ENCODE peak calls at places on chromosomes 2 and 18, in four cellular contexts. One of them, this sample, is unnamed.

GRCh38 chr2:218027426-218028188 is 24.8 kb upstream of the TNS1 start:
- DNase-seq in adrenal gland: no peak
- DNase-seq in prostate gland: no peak
- DNase-seq in A549: no peak
- DNase-seq in this sample: peak

GRCh38 chr2:199119796-199120195 is 337.9 kb downstream of the SATB2 start:
- DNase-seq in adrenal gland: no peak
- DNase-seq in prostate gland: no peak
- DNase-seq in A549: no peak
- DNase-seq in this sample: no peak

GRCh38 chr2:164954954-164955701 is at the start of gene SLC38A11:
- DNase-seq in adrenal gland: peak
- DNase-seq in prostate gland: peak
- DNase-seq in A549: no peak
- DNase-seq in this sample: peak

GRCh38 chr2:59463401-59463800 is 1090.1 kb downstream of the BCL11A start:
- DNase-seq in adrenal gland: no peak
- DNase-seq in prostate gland: no peak
- DNase-seq in A549: no peak
- DNase-seq in this sample: no peak

GRCh38 chr2:15383695-15384350 is 177.3 kb downstream of the NBAS start:
- DNase-seq in adrenal gland: no peak
- DNase-seq in prostate gland: no peak
- DNase-seq in A549: no peak
- DNase-seq in this sample: no peak

GRCh38 chr2:98717625-98718024 is 13.3 kb downstream of the MGAT4A start:
- DNase-seq in adrenal gland: no peak
- DNase-seq in prostate gland: no peak
- DNase-seq in A549: no peak
- DNase-seq in this sample: no peak

GRCh38 chr2:149330127-149331022 is at the start of gene LYPD6:
- DNase-seq in adrenal gland: peak
- DNase-seq in prostate gland: peak
- DNase-seq in A549: peak
- DNase-seq in this sample: no peak

GRCh38 chr2:190896477-190896876 is 15.9 kb downstream of the GLS start:
- DNase-seq in adrenal gland: no peak
- DNase-seq in prostate gland: no peak
- DNase-seq in A549: no peak
- DNase-seq in this sample: no peak

GRCh38 chr2:133605031-133605773 is 36.9 kb upstream of the NCKAP5 start:
- DNase-seq in adrenal gland: no peak
- DNase-seq in prostate gland: no peak
- DNase-seq in A549: no peak
- DNase-seq in this sample: no peak

GRCh38 chr2:88099798-88100488 is 27.9 kb downstream of the FABP1 start:
- DNase-seq in adrenal gland: no peak
- DNase-seq in prostate gland: no peak
- DNase-seq in A549: peak
- DNase-seq in this sample: no peak

GRCh38 chr18:77148289-77148688 is 15.7 kb upstream of the MBP start:
- DNase-seq in adrenal gland: no peak
- DNase-seq in prostate gland: no peak
- DNase-seq in A549: no peak
- DNase-seq in this sample: no peak

GRCh38 chr2:205683179-205683978 is 1.1 kb downstream of the NRP2 start:
- DNase-seq in adrenal gland: no peak
- DNase-seq in prostate gland: no peak
- DNase-seq in A549: no peak
- DNase-seq in this sample: no peak

GRCh38 chr2:133439281-133439920 is 128.9 kb downstream of the NCKAP5 start:
- DNase-seq in adrenal gland: no peak
- DNase-seq in prostate gland: no peak
- DNase-seq in A549: no peak
- DNase-seq in this sample: no peak

GRCh38 chr2:96241901-96242611 is 23.7 kb downstream of the TMEM127 start:
- DNase-seq in adrenal gland: peak
- DNase-seq in prostate gland: no peak
- DNase-seq in A549: no peak
- DNase-seq in this sample: peak

GRCh38 chr2:119004602-119005001 is 62.6 kb downstream of the MARCO start:
- DNase-seq in adrenal gland: no peak
- DNase-seq in prostate gland: no peak
- DNase-seq in A549: no peak
- DNase-seq in this sample: peak

GRCh38 chr2:101089419-101089818 is 61.8 kb downstream of the TBC1D8 start:
- DNase-seq in adrenal gland: no peak
- DNase-seq in prostate gland: no peak
- DNase-seq in A549: no peak
- DNase-seq in this sample: no peak

GRCh38 chr18:54060343-54061005 is 164.0 kb downstream of the MBD2 start:
- DNase-seq in adrenal gland: no peak
- DNase-seq in prostate gland: no peak
- DNase-seq in A549: no peak
- DNase-seq in this sample: no peak

GRCh38 chr18:32442575-32442974 is 28.1 kb downstream of the GAREM1 start:
- DNase-seq in adrenal gland: no peak
- DNase-seq in prostate gland: no peak
- DNase-seq in A549: no peak
- DNase-seq in this sample: no peak

GRCh38 chr18:14976736-14977430 is 228.9 kb downstream of the ANKRD30B start:
- DNase-seq in adrenal gland: no peak
- DNase-seq in prostate gland: no peak
- DNase-seq in A549: no peak
- DNase-seq in this sample: peak

GRCh38 chr2:21041943-21042707 is 1.7 kb downstream of the APOB start:
- DNase-seq in adrenal gland: no peak
- DNase-seq in prostate gland: no peak
- DNase-seq in A549: no peak
- DNase-seq in this sample: no peak

GRCh38 chr2:1886405-1886992 is 142.2 kb upstream of the PXDN start:
- DNase-seq in adrenal gland: peak
- DNase-seq in prostate gland: peak
- DNase-seq in A549: peak
- DNase-seq in this sample: peak

GRCh38 chr2:135095591-135095990 is 43.5 kb downstream of the RAB3GAP1 start:
- DNase-seq in adrenal gland: no peak
- DNase-seq in prostate gland: no peak
- DNase-seq in A549: no peak
- DNase-seq in this sample: no peak

GRCh38 chr18:4842287-4842686 is 354.8 kb downstream of the AKAIN1 start:
- DNase-seq in adrenal gland: no peak
- DNase-seq in prostate gland: no peak
- DNase-seq in A549: no peak
- DNase-seq in this sample: no peak

GRCh38 chr2:111116843-111117665 is 3.7 kb upstream of the BCL2L11 start:
- DNase-seq in adrenal gland: peak
- DNase-seq in prostate gland: peak
- DNase-seq in A549: peak
- DNase-seq in this sample: peak

GRCh38 chr18:48452863-48453323 is 43.7 kb upstream of the ZBTB7C start:
- DNase-seq in adrenal gland: no peak
- DNase-seq in prostate gland: peak
- DNase-seq in A549: no peak
- DNase-seq in this sample: no peak

GRCh38 chr18:38038242-38038641 is 472.6 kb upstream of the CELF4 start:
- DNase-seq in adrenal gland: no peak
- DNase-seq in prostate gland: no peak
- DNase-seq in A549: no peak
- DNase-seq in this sample: no peak

GRCh38 chr2:230798769-230799399 is 65.9 kb upstream of the ITM2C start:
- DNase-seq in adrenal gland: no peak
- DNase-seq in prostate gland: peak
- DNase-seq in A549: peak
- DNase-seq in this sample: no peak

GRCh38 chr2:6793913-6794312 is 71.8 kb downstream of the CMPK2 start:
- DNase-seq in adrenal gland: no peak
- DNase-seq in prostate gland: no peak
- DNase-seq in A549: no peak
- DNase-seq in this sample: no peak

GRCh38 chr2:70831861-70832260 is 3.8 kb downstream of the CD207 start:
- DNase-seq in adrenal gland: no peak
- DNase-seq in prostate gland: no peak
- DNase-seq in A549: no peak
- DNase-seq in this sample: no peak

GRCh38 chr18:934518-935123 is 29.9 kb downstream of the ADCYAP1 start:
- DNase-seq in adrenal gland: no peak
- DNase-seq in prostate gland: no peak
- DNase-seq in A549: no peak
- DNase-seq in this sample: no peak

GRCh38 chr18:47999801-48000248 is 69.4 kb upstream of the SMAD2 start:
- DNase-seq in adrenal gland: no peak
- DNase-seq in prostate gland: no peak
- DNase-seq in A549: no peak
- DNase-seq in this sample: no peak

GRCh38 chr18:73945130-73945792 is 202.4 kb downstream of the FBXO15 start:
- DNase-seq in adrenal gland: no peak
- DNase-seq in prostate gland: no peak
- DNase-seq in A549: no peak
- DNase-seq in this sample: no peak

GRCh38 chr18:13448028-13448795 is 229.7 kb downstream of the LDLRAD4 start:
- DNase-seq in adrenal gland: no peak
- DNase-seq in prostate gland: no peak
- DNase-seq in A549: no peak
- DNase-seq in this sample: peak

GRCh38 chr18:13450289-13451207 is 232.0 kb downstream of the LDLRAD4 start:
- DNase-seq in adrenal gland: no peak
- DNase-seq in prostate gland: no peak
- DNase-seq in A549: no peak
- DNase-seq in this sample: no peak

GRCh38 chr18:13451208-13451530 is 232.6 kb downstream of the LDLRAD4 start:
- DNase-seq in adrenal gland: no peak
- DNase-seq in prostate gland: no peak
- DNase-seq in A549: no peak
- DNase-seq in this sample: no peak

GRCh38 chr18:13447621-13448020 is 229.1 kb downstream of the LDLRAD4 start:
- DNase-seq in adrenal gland: no peak
- DNase-seq in prostate gland: no peak
- DNase-seq in A549: peak
- DNase-seq in this sample: no peak

GRCh38 chr18:13449651-13450050 is 231.1 kb downstream of the LDLRAD4 start:
- DNase-seq in adrenal gland: no peak
- DNase-seq in prostate gland: no peak
- DNase-seq in A549: no peak
- DNase-seq in this sample: peak
- TF ChIP-seq POLR2A in adrenal gland: no peak
- TF ChIP-seq POLR2A in prostate gland: no peak
- TF ChIP-seq POLR2A in A549: no peak
- TF ChIP-seq POLR2A in this sample: no peak

DNA sequence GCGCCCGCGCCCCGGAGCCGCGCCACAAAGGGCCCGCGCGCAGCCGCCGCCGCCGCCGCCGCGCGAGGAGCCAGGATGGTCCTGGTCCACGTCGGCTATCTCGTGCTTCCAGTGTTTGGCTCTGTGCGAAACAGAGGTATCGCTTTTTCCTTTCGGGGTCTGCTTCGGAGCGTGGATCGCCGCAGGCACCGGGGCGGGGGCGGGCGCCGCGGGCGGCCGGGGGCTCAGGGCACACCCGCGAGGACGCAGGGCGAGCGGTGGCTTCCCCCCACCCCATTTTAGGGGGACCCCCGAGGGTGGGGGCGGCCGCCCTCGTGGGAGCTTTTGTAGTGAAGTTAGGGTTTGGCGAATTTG is 230.0 kb downstream of the HAUS1 start:
- DNase-seq in adrenal gland: no peak
- DNase-seq in prostate gland: no peak
- DNase-seq in A549: no peak
- DNase-seq in this sample: peak
- H3K4me3 ChIP-seq in adrenal gland: peak
- H3K4me3 ChIP-seq in prostate gland: peak
- H3K4me3 ChIP-seq in A549: peak
- H3K4me3 ChIP-seq in this sample: peak

DNA sequence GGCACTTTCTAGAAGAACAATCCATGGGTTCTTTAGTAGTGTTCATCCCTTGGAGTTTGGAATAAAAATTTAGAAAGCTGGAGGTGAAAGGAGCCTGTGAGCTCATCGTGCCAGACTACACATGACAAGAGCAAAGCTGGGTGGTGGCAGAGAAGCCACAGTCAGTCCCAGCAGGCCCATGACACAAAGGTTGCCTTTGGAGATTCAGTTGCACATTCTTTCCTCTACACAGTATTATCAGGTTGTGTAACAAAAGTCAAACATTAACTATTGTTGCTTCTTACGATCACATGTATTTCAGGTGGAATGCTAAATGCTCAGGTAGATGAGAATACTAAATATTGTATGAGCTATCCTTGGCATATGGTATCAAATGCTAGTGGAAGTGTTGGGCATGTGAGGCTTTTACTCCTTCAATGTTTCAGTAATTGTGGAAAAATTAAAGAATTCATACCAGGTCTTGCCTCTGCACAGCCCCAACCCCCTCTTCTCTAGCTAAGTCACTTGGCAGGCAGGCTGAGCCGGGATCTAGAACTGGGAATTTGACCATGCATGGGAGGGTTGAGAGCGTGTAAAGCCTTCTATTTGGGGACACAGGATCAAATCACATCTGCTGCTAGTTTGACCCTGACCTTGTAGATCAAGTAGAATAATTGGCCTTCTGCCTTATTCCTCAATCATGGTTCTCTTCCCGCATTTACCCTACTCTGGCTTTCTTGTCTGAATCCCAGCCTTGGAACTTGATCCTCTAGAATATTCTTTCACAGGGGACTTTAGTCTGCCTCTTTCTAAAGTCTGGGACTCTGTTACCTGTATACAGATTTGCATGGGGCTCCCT is 230.9 kb downstream of the GCA start:
- DNase-seq in adrenal gland: no peak
- DNase-seq in prostate gland: no peak
- DNase-seq in A549: no peak
- DNase-seq in this sample: no peak
- TF ChIP-seq POLR2A in adrenal gland: no peak
- TF ChIP-seq POLR2A in prostate gland: no peak
- TF ChIP-seq POLR2A in A549: no peak
- TF ChIP-seq POLR2A in this sample: no peak

DNA sequence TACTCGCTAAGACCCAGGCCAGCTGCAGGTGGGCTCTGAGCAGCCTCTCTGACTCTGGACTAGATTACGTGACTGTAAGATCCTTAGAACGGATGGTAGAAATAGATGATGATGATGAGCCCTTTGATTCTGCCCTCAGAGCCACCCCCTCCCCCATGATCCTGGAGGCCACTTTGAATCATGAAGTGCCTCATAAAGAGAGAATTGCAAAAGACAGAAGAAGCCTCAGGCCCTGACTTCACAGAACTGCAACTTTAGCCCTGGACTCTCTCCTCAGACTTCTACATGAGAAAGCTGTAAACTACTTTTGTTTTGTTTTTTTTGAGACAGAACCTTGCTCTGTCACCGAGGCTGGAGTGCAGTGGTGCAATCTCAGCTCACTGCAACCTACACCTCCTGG is 15.4 kb upstream of the TET3 start:
- DNase-seq in adrenal gland: no peak
- DNase-seq in prostate gland: no peak
- DNase-seq in A549: no peak
- DNase-seq in this sample: no peak
- H3K4me3 ChIP-seq in adrenal gland: no peak
- H3K4me3 ChIP-seq in prostate gland: no peak
- H3K4me3 ChIP-seq in A549: no peak
- H3K4me3 ChIP-seq in this sample: no peak

GRCh38 chr18:75209129-75209951 is at the start of gene PTGR3:
- DNase-seq in adrenal gland: peak
- DNase-seq in prostate gland: peak
- DNase-seq in A549: peak
- DNase-seq in this sample: peak
- TF ChIP-seq POLR2A in adrenal gland: peak
- TF ChIP-seq POLR2A in prostate gland: peak
- TF ChIP-seq POLR2A in A549: peak
- TF ChIP-seq POLR2A in this sample: no peak

GRCh38 chr2:79660552-79660951 is 147.7 kb downstream of the CTNNA2 start:
- DNase-seq in adrenal gland: no peak
- DNase-seq in prostate gland: no peak
- DNase-seq in A549: no peak
- DNase-seq in this sample: no peak
- H3K4me3 ChIP-seq in adrenal gland: no peak
- H3K4me3 ChIP-seq in prostate gland: no peak
- H3K4me3 ChIP-seq in A549: no peak
- H3K4me3 ChIP-seq in this sample: no peak

This sample was measured in lower leg skin.